ENCODE peak calls at places on chromosome 22, in nine cellular contexts. One of them, this sample, is unnamed.

GRCh38 chr22:33832558-33833151 is 87.6 kb downstream of the LARGE1 start:
- DNase-seq in endothelial cell: no peak
- DNase-seq in GM20000: no peak
- DNase-seq in nephron progenitor cell: no peak
- DNase-seq in upper lobe of right lung: no peak
- DNase-seq in A549: no peak
- DNase-seq in CD8-positive, alpha-beta T cell: no peak
- DNase-seq in left lung: no peak
- DNase-seq in heart left ventricle: no peak
- DNase-seq in this sample: no peak

GRCh38 chr22:27764722-27765236 is 36.8 kb downstream of the MN1 start:
- DNase-seq in endothelial cell: no peak
- DNase-seq in GM20000: no peak
- DNase-seq in nephron progenitor cell: no peak
- DNase-seq in upper lobe of right lung: no peak
- DNase-seq in A549: no peak
- DNase-seq in CD8-positive, alpha-beta T cell: no peak
- DNase-seq in left lung: no peak
- DNase-seq in heart left ventricle: no peak
- DNase-seq in this sample: no peak

GRCh38 chr22:49959782-49960158 is 802 bp upstream of the PIM3 start:
- DNase-seq in endothelial cell: no peak
- DNase-seq in GM20000: no peak
- DNase-seq in nephron progenitor cell: no peak
- DNase-seq in upper lobe of right lung: no peak
- DNase-seq in A549: peak; percentile 39
- DNase-seq in CD8-positive, alpha-beta T cell: peak; percentile 42
- DNase-seq in left lung: peak; percentile 75
- DNase-seq in heart left ventricle: no peak
- DNase-seq in this sample: no peak

GRCh38 chr22:46854125-46854870 is 91.8 kb downstream of the TBC1D22A start:
- DNase-seq in endothelial cell: no peak
- DNase-seq in GM20000: no peak
- DNase-seq in nephron progenitor cell: no peak
- DNase-seq in upper lobe of right lung: peak; percentile 76
- DNase-seq in A549: no peak
- DNase-seq in CD8-positive, alpha-beta T cell: no peak
- DNase-seq in left lung: peak; percentile 81
- DNase-seq in heart left ventricle: no peak
- DNase-seq in this sample: no peak

GRCh38 chr22:27416553-27417427 is 384.8 kb downstream of the MN1 start:
- DNase-seq in endothelial cell: no peak
- DNase-seq in GM20000: no peak
- DNase-seq in nephron progenitor cell: no peak
- DNase-seq in upper lobe of right lung: no peak
- DNase-seq in A549: peak; percentile 20
- DNase-seq in CD8-positive, alpha-beta T cell: no peak
- DNase-seq in left lung: no peak
- DNase-seq in heart left ventricle: no peak
- DNase-seq in this sample: no peak

GRCh38 chr22:41377846-41378245 is 3.9 kb upstream of the TEF start:
- DNase-seq in endothelial cell: no peak
- DNase-seq in GM20000: no peak
- DNase-seq in nephron progenitor cell: no peak
- DNase-seq in upper lobe of right lung: no peak
- DNase-seq in A549: no peak
- DNase-seq in CD8-positive, alpha-beta T cell: no peak
- DNase-seq in left lung: no peak
- DNase-seq in heart left ventricle: no peak
- DNase-seq in this sample: no peak

GRCh38 chr22:35561796-35562526 is 21.3 kb downstream of the RASD2 start:
- DNase-seq in endothelial cell: no peak
- DNase-seq in GM20000: no peak
- DNase-seq in nephron progenitor cell: no peak
- DNase-seq in upper lobe of right lung: no peak
- DNase-seq in A549: peak; percentile 62
- DNase-seq in CD8-positive, alpha-beta T cell: no peak
- DNase-seq in left lung: no peak
- DNase-seq in heart left ventricle: no peak
- DNase-seq in this sample: no peak

GRCh38 chr22:28129319-28129962 is 210.4 kb upstream of the PITPNB start:
- DNase-seq in endothelial cell: no peak
- DNase-seq in GM20000: no peak
- DNase-seq in nephron progenitor cell: no peak
- DNase-seq in upper lobe of right lung: no peak
- DNase-seq in A549: no peak
- DNase-seq in CD8-positive, alpha-beta T cell: no peak
- DNase-seq in left lung: peak; percentile 36
- DNase-seq in heart left ventricle: no peak
- DNase-seq in this sample: no peak

GRCh38 chr22:26707090-26707489 is 49.7 kb downstream of the MIAT start:
- DNase-seq in endothelial cell: no peak
- DNase-seq in GM20000: no peak
- DNase-seq in nephron progenitor cell: no peak
- DNase-seq in upper lobe of right lung: no peak
- DNase-seq in A549: peak; percentile 27
- DNase-seq in CD8-positive, alpha-beta T cell: no peak
- DNase-seq in left lung: no peak
- DNase-seq in heart left ventricle: no peak
- DNase-seq in this sample: no peak

GRCh38 chr22:27137809-27138400 is 480.5 kb downstream of the MIAT start:
- DNase-seq in endothelial cell: no peak
- DNase-seq in GM20000: no peak
- DNase-seq in nephron progenitor cell: no peak
- DNase-seq in upper lobe of right lung: no peak
- DNase-seq in A549: no peak
- DNase-seq in CD8-positive, alpha-beta T cell: no peak
- DNase-seq in left lung: no peak
- DNase-seq in heart left ventricle: no peak
- DNase-seq in this sample: no peak

GRCh38 chr22:35783943-35784614 is 66.4 kb downstream of the APOL5 start:
- DNase-seq in endothelial cell: no peak
- DNase-seq in GM20000: no peak
- DNase-seq in nephron progenitor cell: no peak
- DNase-seq in upper lobe of right lung: no peak
- DNase-seq in A549: peak; percentile 73
- DNase-seq in CD8-positive, alpha-beta T cell: no peak
- DNase-seq in left lung: no peak
- DNase-seq in heart left ventricle: no peak
- DNase-seq in this sample: no peak

GRCh38 chr22:46681010-46681409 is 57.0 kb downstream of the CERK start:
- DNase-seq in endothelial cell: peak; percentile 21
- DNase-seq in GM20000: peak; percentile 76
- DNase-seq in nephron progenitor cell: no peak
- DNase-seq in upper lobe of right lung: no peak
- DNase-seq in A549: peak; percentile 22
- DNase-seq in CD8-positive, alpha-beta T cell: peak; percentile 21
- DNase-seq in left lung: no peak
- DNase-seq in heart left ventricle: no peak
- DNase-seq in this sample: no peak

GRCh38 chr22:48513929-48514328 is 1313.7 kb downstream of the BRD1 start:
- DNase-seq in endothelial cell: no peak
- DNase-seq in GM20000: no peak
- DNase-seq in nephron progenitor cell: no peak
- DNase-seq in upper lobe of right lung: no peak
- DNase-seq in A549: no peak
- DNase-seq in CD8-positive, alpha-beta T cell: no peak
- DNase-seq in left lung: no peak
- DNase-seq in heart left ventricle: no peak
- DNase-seq in this sample: no peak

GRCh38 chr22:36084717-36085116 is 56.1 kb upstream of the RBFOX2 start:
- DNase-seq in endothelial cell: no peak
- DNase-seq in GM20000: no peak
- DNase-seq in nephron progenitor cell: no peak
- DNase-seq in upper lobe of right lung: no peak
- DNase-seq in A549: no peak
- DNase-seq in CD8-positive, alpha-beta T cell: no peak
- DNase-seq in left lung: no peak
- DNase-seq in heart left ventricle: no peak
- DNase-seq in this sample: no peak

GRCh38 chr22:47606426-47606825 is 844.0 kb downstream of the TBC1D22A start:
- DNase-seq in endothelial cell: no peak
- DNase-seq in GM20000: no peak
- DNase-seq in nephron progenitor cell: no peak
- DNase-seq in upper lobe of right lung: peak; percentile 34
- DNase-seq in A549: no peak
- DNase-seq in CD8-positive, alpha-beta T cell: no peak
- DNase-seq in left lung: no peak
- DNase-seq in heart left ventricle: no peak
- DNase-seq in this sample: no peak

GRCh38 chr22:47918276-47918928 is 1156.0 kb downstream of the TBC1D22A start:
- DNase-seq in endothelial cell: no peak
- DNase-seq in GM20000: peak; percentile 26
- DNase-seq in nephron progenitor cell: no peak
- DNase-seq in upper lobe of right lung: no peak
- DNase-seq in A549: no peak
- DNase-seq in CD8-positive, alpha-beta T cell: no peak
- DNase-seq in left lung: no peak
- DNase-seq in heart left ventricle: no peak
- DNase-seq in this sample: peak; percentile 21

GRCh38 chr22:19128946-19129727 is 2.0 kb upstream of the TSSK2 start:
- DNase-seq in endothelial cell: no peak
- DNase-seq in GM20000: no peak
- DNase-seq in nephron progenitor cell: no peak
- DNase-seq in upper lobe of right lung: no peak
- DNase-seq in A549: no peak
- DNase-seq in CD8-positive, alpha-beta T cell: no peak
- DNase-seq in left lung: no peak
- DNase-seq in heart left ventricle: no peak
- DNase-seq in this sample: no peak
- TF ChIP-seq CTCF in endothelial cell: no peak
- TF ChIP-seq CTCF in GM20000: no peak
- TF ChIP-seq CTCF in nephron progenitor cell: no peak
- TF ChIP-seq CTCF in upper lobe of right lung: no peak
- TF ChIP-seq CTCF in A549: no peak
- TF ChIP-seq CTCF in CD8-positive, alpha-beta T cell: no peak
- TF ChIP-seq CTCF in left lung: no peak
- TF ChIP-seq CTCF in heart left ventricle: no peak
- TF ChIP-seq CTCF in this sample: no peak

DNA sequence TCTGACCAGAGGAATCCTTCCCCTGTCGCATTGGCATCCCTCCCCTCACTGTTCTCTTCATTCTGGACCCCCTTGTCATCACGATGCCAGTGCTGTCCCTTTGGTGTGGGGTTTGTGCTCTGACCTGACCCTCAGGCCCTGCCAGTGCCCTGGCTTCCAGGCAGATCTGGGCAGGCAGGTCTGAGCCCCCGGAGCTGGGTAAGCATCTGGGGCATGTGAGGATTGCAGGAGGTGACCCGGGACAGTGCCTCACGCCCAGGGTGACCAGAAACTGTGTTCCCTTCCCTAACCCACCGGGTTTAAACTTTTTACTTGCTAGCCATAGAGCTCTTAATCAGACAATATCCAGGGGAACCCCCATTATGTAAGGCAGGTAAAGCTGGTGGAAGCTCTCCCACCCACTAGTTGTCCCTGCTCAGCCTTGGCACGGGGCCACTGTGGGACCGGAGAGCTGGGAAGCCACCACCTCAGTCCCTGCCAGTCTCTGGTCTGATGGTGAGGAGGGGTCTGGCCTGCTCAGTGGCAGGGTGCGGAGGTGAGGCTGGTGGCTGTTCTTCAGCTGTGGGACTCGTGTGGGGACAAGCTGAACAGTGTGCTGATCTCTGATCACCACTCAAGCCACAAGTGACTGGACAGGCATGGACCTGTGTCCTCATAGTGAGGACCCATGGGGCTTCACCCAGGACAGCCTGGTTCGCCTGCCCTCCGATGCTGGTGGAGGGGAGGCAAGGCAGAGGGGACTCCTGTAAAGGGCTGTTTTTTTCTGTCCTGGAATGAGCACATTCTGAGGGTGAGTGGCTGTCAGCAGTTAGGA is 38.0 kb downstream of the BCR start:
- DNase-seq in endothelial cell: no peak
- DNase-seq in GM20000: no peak
- DNase-seq in nephron progenitor cell: no peak
- DNase-seq in upper lobe of right lung: no peak
- DNase-seq in A549: no peak
- DNase-seq in CD8-positive, alpha-beta T cell: no peak
- DNase-seq in left lung: no peak
- DNase-seq in heart left ventricle: no peak
- DNase-seq in this sample: no peak
- TF ChIP-seq CTCF in endothelial cell: no peak
- TF ChIP-seq CTCF in GM20000: no peak
- TF ChIP-seq CTCF in nephron progenitor cell: no peak
- TF ChIP-seq CTCF in upper lobe of right lung: no peak
- TF ChIP-seq CTCF in A549: no peak
- TF ChIP-seq CTCF in CD8-positive, alpha-beta T cell: no peak
- TF ChIP-seq CTCF in left lung: no peak
- TF ChIP-seq CTCF in heart left ventricle: no peak
- TF ChIP-seq CTCF in this sample: no peak

DNA sequence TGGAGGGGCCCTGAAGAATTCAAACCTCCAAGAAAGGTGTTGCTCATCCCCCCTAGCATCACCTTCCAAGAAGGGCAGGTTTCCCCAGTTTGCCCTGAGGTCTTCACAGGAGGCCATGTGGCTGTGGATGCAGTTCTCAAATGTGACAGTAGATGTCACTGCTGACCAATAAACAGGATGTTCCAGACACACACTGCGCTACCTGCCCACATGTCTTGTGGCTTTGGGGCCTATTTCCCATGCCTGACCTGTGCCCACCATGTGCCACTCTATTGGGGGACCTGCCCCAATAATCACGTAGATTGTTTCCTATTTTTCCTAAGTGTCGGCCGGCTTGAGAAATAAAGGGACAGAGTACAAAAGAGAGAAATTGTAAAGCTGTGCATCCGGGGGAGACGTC is 4.5 kb downstream of the GSTT2 start:
- DNase-seq in endothelial cell: no peak
- DNase-seq in GM20000: peak; percentile 29
- DNase-seq in nephron progenitor cell: no peak
- DNase-seq in upper lobe of right lung: peak; percentile 42
- DNase-seq in A549: peak; percentile 58
- DNase-seq in CD8-positive, alpha-beta T cell: no peak
- DNase-seq in left lung: no peak
- DNase-seq in heart left ventricle: no peak
- DNase-seq in this sample: no peak
- TF ChIP-seq CTCF in endothelial cell: peak; percentile 28
- TF ChIP-seq CTCF in GM20000: peak; percentile 36
- TF ChIP-seq CTCF in nephron progenitor cell: no peak
- TF ChIP-seq CTCF in upper lobe of right lung: peak; percentile 68
- TF ChIP-seq CTCF in A549: peak; percentile 59
- TF ChIP-seq CTCF in CD8-positive, alpha-beta T cell: no peak
- TF ChIP-seq CTCF in left lung: peak; percentile 25
- TF ChIP-seq CTCF in heart left ventricle: peak; percentile 46
- TF ChIP-seq CTCF in this sample: no peak

DNA sequence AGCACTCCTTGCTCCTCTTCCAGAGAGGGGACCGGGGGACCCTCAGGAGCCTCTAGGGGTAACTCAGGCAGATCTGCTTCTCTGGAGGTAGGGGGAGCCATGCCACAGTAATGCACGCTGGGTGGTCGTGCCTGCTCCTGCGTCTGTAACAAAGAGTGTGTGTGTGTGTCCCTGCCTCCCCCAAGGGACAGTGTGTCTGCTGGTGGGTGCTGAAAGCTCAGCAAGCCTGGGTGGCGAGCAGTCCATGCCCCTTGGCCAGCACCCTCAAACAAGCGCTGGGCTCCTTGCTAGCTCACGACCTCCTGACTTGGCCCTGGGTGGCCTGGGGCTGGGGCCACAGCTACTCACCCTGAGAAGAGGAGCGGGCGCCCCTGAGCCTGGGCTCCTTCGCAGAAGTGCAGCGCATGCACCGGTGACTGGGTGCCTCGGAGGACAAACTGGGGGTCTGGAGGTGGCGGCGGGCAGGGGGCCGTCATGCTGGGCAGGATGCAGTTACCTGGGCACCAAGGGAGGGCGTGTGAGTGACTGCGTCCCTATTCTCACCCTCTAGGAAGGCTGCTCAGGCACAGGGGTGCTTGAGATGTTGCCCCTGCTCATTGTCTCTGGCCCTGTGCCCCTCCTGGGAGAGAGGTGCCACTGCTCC is 33.7 kb downstream of the GNB1L start:
- DNase-seq in endothelial cell: peak; percentile 4
- DNase-seq in GM20000: no peak
- DNase-seq in nephron progenitor cell: no peak
- DNase-seq in upper lobe of right lung: peak; percentile 56
- DNase-seq in A549: no peak
- DNase-seq in CD8-positive, alpha-beta T cell: no peak
- DNase-seq in left lung: peak; percentile 29
- DNase-seq in heart left ventricle: peak; percentile 45
- DNase-seq in this sample: peak; percentile 12
- TF ChIP-seq CTCF in endothelial cell: no peak
- TF ChIP-seq CTCF in GM20000: no peak
- TF ChIP-seq CTCF in nephron progenitor cell: no peak
- TF ChIP-seq CTCF in upper lobe of right lung: no peak
- TF ChIP-seq CTCF in A549: no peak
- TF ChIP-seq CTCF in CD8-positive, alpha-beta T cell: no peak
- TF ChIP-seq CTCF in left lung: no peak
- TF ChIP-seq CTCF in heart left ventricle: no peak
- TF ChIP-seq CTCF in this sample: no peak